ENCODE peak calls at places on chromosomes 2 and 18, in ten cellular contexts. J, O, C, B, P, K, L, I, Q and Y are unnamed samples.
A peak's percentile ranks its signal among the peaks of the same experiment; 100 is the strongest.

GRCh38 chr2:88666576-88666975 is 24.9 kb upstream of the RPIA start:
- DNase-seq in J (no peak), O (no peak), C (no peak), B (no peak), P (no peak), K (peak; percentile 87), L (no peak), I (no peak), Q (peak; percentile 63), Y (no peak)

GRCh38 chr2:74238879-74239278 is 40.5 kb downstream of the MTHFD2 start:
- DNase-seq in J (peak; percentile 93), O (peak; percentile 21), C (peak; percentile 29), B (no peak), P (no peak), K (no peak), L (no peak), I (no peak), Q (no peak), Y (no peak)

GRCh38 chr18:10518595-10519273 is 7.1 kb upstream of the NAPG start:
- DNase-seq in J (peak; percentile 75), O (no peak), C (peak; percentile 60), B (no peak), P (peak; percentile 53), K (peak; percentile 29), L (no peak), I (no peak), Q (no peak), Y (no peak)

GRCh38 chr2:12554235-12555011 is 162.3 kb upstream of the TRIB2 start:
- DNase-seq in J (no peak), O (no peak), C (no peak), B (no peak), P (no peak), K (no peak), L (no peak), I (no peak), Q (no peak), Y (no peak)

GRCh38 chr2:136327162-136327852 is 209.4 kb upstream of the CXCR4 start:
- DNase-seq in J (peak; percentile 6), O (peak; percentile 26), C (peak; percentile 53), B (no peak), P (no peak), K (no peak), L (peak; percentile 67), I (peak; percentile 64), Q (peak; percentile 61), Y (no peak)

GRCh38 chr2:22110244-22110651 is 986.5 kb downstream of the TDRD15 start:
- DNase-seq in J (no peak), O (no peak), C (no peak), B (no peak), P (no peak), K (no peak), L (no peak), I (no peak), Q (no peak), Y (no peak)

GRCh38 chr2:161992526-161992925 is 81.5 kb downstream of the DPP4 start:
- DNase-seq in J (no peak), O (no peak), C (no peak), B (no peak), P (no peak), K (no peak), L (no peak), I (no peak), Q (no peak), Y (no peak)

GRCh38 chr2:142596334-142597088 is 281.0 kb upstream of the KYNU start:
- DNase-seq in J (no peak), O (no peak), C (no peak), B (peak; percentile 36), P (no peak), K (no peak), L (no peak), I (no peak), Q (no peak), Y (no peak)

GRCh38 chr2:151959203-151959602 is 131.0 kb upstream of the ARL5A start:
- DNase-seq in J (no peak), O (no peak), C (no peak), B (no peak), P (no peak), K (no peak), L (no peak), I (no peak), Q (no peak), Y (no peak)

GRCh38 chr2:151947524-151948165 is 119.4 kb upstream of the ARL5A start:
- DNase-seq in J (peak; percentile 13), O (no peak), C (peak; percentile 84), B (no peak), P (no peak), K (no peak), L (no peak), I (no peak), Q (peak; percentile 52), Y (no peak)

GRCh38 chr2:151952691-151953456 is 124.7 kb upstream of the ARL5A start:
- DNase-seq in J (no peak), O (no peak), C (no peak), B (no peak), P (no peak), K (no peak), L (no peak), I (no peak), Q (no peak), Y (no peak)

DNA sequence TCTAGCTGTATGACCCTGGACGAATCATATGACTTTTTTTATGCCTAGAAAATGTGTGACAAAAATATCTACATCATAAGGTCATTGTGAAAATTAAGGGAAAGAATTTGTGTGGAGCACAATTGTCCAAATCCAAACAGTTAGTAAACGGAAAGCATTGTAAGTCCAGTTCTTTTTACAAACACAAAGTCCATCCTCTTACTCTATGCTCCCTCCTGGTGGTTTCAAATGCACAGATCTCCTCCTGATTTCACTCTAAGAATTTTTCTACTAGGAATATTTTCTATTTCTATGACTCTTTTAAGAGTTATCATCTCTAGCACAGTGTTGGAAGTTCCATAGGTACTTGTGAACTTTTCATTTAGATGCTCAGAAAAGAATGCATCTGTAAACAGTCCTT is 125.2 kb upstream of the ARL5A start:
- DNase-seq in J (no peak), O (no peak), C (no peak), B (no peak), P (no peak), K (no peak), L (no peak), I (no peak), Q (no peak), Y (no peak)
- TF ChIP-seq CTCF in J (no peak), O (no peak), C (no peak), B (no peak), P (no peak), K (no peak), L (no peak), I (no peak), Q (no peak), Y (no peak)

DNA sequence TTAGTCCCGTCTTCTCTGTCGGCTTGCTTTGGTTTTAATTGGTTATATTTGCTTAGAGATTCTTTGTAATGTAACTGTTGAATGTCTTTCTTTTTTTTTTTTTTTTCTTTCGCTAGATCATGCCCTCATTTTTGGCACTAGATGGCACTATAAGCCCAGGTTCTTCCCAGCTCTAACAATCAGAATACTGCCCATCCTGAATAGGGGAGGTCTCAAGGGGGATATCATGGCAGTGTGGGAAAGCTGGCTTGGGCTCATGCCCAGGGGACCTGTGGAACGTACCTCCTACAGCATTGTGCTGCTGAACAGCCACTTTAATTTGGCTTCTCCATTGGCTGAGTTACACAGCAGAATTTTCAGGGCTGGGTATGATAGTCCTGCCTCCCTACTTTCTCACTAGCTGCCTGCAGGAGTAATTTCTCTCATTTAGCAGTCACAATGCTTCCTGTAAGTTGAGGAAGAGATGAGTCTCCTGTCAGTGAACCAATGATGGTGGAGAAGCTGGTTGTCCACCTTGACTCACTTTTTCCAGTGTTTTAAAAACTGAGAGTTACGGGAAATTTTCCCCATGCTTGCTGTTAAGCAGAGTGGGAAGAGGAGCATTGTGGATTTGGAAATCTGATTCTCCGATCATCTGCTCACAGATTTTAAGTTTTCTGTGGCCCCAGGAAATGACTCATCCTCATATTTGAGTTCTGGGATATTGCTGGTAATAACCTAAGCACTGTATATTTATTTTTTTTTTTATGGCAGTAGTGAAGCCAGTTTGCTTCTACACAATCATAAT is 47.2 kb downstream of the RAD51AP2 start:
- DNase-seq in J (peak; percentile 48), O (no peak), C (no peak), B (peak; percentile 17), P (no peak), K (no peak), L (no peak), I (no peak), Q (peak; percentile 65), Y (no peak)
- TF ChIP-seq CTCF in J (peak; percentile 41), O (peak; percentile 40), C (no peak), B (peak; percentile 52), P (peak; percentile 34), K (peak; percentile 6), L (peak; percentile 43), I (no peak), Q (peak; percentile 82), Y (no peak)

DNA sequence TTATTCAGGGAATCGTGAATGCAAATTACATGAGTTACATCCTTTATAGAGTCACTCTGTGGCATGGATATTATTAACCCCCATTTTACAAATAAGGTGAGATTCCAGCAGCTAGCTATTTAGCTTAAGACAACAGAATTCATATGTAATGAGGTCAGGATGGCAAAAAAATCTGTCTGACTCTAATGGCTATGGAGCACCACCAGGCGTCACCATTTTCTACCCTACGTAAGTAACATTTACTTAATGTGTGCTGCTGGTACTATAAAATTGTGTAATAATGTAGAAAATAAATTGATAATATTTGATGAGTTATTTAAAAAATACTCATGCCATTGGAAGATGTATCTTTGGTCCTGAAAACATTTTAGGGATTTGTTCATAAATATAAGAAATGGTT is 2040.1 kb upstream of the LRRTM1 start:
- DNase-seq in J (peak; percentile 42), O (no peak), C (no peak), B (peak; percentile 20), P (no peak), K (no peak), L (no peak), I (no peak), Q (peak; percentile 53), Y (no peak)
- TF ChIP-seq CTCF in J (peak; percentile 26), O (no peak), C (no peak), B (peak; percentile 46), P (peak; percentile 25), K (no peak), L (no peak), I (no peak), Q (peak; percentile 79), Y (no peak)

GRCh38 chr2:205496777-205497176 is 185.5 kb upstream of the NRP2 start:
- DNase-seq in J (peak; percentile 66), O (peak; percentile 78), C (no peak), B (no peak), P (no peak), K (no peak), L (no peak), I (no peak), Q (no peak), Y (no peak)

GRCh38 chr2:205499006-205499405 is 183.3 kb upstream of the NRP2 start:
- DNase-seq in J (no peak), O (no peak), C (no peak), B (no peak), P (no peak), K (no peak), L (no peak), I (no peak), Q (no peak), Y (no peak)

GRCh38 chr2:205496370-205496769 is 185.9 kb upstream of the NRP2 start:
- DNase-seq in J (no peak), O (no peak), C (no peak), B (no peak), P (no peak), K (no peak), L (no peak), I (no peak), Q (no peak), Y (no peak)

GRCh38 chr2:205505344-205505743 is 177.0 kb upstream of the NRP2 start:
- DNase-seq in J (no peak), O (no peak), C (no peak), B (no peak), P (no peak), K (no peak), L (no peak), I (no peak), Q (no peak), Y (no peak)

GRCh38 chr2:205500951-205501350 is 181.3 kb upstream of the NRP2 start:
- DNase-seq in J (no peak), O (no peak), C (no peak), B (no peak), P (no peak), K (no peak), L (no peak), I (no peak), Q (no peak), Y (no peak)
- TF ChIP-seq CTCF in J (no peak), O (no peak), C (no peak), B (no peak), P (no peak), K (no peak), L (no peak), I (no peak), Q (no peak), Y (no peak)